ENCODE peak calls at places on chromosomes 2 and 18, in nine cellular contexts. U is mesenchymal stem cell; Y is left lung; O is cardiac muscle cell; Q is upper lobe of left lung; N is stomach; F is CD4-positive, alpha-beta memory T cell; E is effector memory CD4-positive, alpha-beta T cell; L is HAP-1. S is an unnamed sample.
A peak's percentile ranks its signal among the peaks of the same experiment; 100 is the strongest.

GRCh38 chr2:201500534-201500933 is 49.0 kb downstream of the STRADB start:
- DNase-seq in N (no peak), F (no peak), U (peak; percentile 27), O (no peak), L (no peak), E (no peak), Y (no peak), Q (no peak), S (no peak)

GRCh38 chr2:172307800-172308199 is 119.6 kb upstream of the ITGA6 start:
- DNase-seq in U (peak; percentile 25), N (peak; percentile 66), E (no peak), F (no peak), Y (no peak), L (peak; percentile 21), O (peak; percentile 11), Q (no peak), S (no peak)

GRCh38 chr2:38190542-38191218 is 114.7 kb upstream of the CYP1B1 start:
- DNase-seq in Q (no peak), Y (no peak), U (peak; percentile 64), L (no peak), F (no peak), N (no peak), O (no peak), E (no peak), S (no peak)

GRCh38 chr2:26300234-26300641 is 45.7 kb upstream of the SELENOI start:
- DNase-seq in N (peak; percentile 60), U (peak; percentile 42), Q (no peak), Y (no peak), L (peak; percentile 38), E (no peak), O (no peak), F (no peak), S (no peak)

GRCh38 chr2:223051580-223052375 is at the start of gene KCNE4:
- DNase-seq in E (no peak), L (no peak), F (no peak), Y (no peak), U (peak; percentile 90), N (peak; percentile 56), O (no peak), Q (no peak), S (no peak)

GRCh38 chr18:63438181-63438580 is 15.9 kb upstream of the VPS4B start:
- DNase-seq in E (no peak), O (no peak), L (no peak), U (no peak), F (no peak), Q (no peak), N (no peak), Y (no peak), S (no peak)

GRCh38 chr18:65359479-65359878 is 391.3 kb upstream of the CDH7 start:
- DNase-seq in O (peak; percentile 60), Q (no peak), F (no peak), Y (no peak), E (no peak), N (no peak), L (no peak), U (no peak), S (no peak)

GRCh38 chr2:26088038-26088643 is 54.3 kb downstream of the RAB10 start:
- DNase-seq in L (peak; percentile 35), Y (no peak), O (peak; percentile 17), U (peak; percentile 51), N (no peak), Q (no peak), F (peak; percentile 22), E (no peak), S (no peak)

GRCh38 chr2:140349695-140350094 is 1569.5 kb upstream of the NXPH2 start:
- DNase-seq in Y (no peak), N (no peak), F (no peak), E (no peak), Q (no peak), U (no peak), L (no peak), O (no peak), S (no peak)

GRCh38 chr2:181457741-181458425 is 697 bp downstream of the ITGA4 start:
- DNase-seq in E (peak; percentile 16), Y (peak; percentile 83), O (peak; percentile 50), U (peak; percentile 67), L (peak; percentile 69), F (no peak), Q (peak; percentile 58), N (peak; percentile 27), S (peak; percentile 46)

GRCh38 chr2:12824304-12824761 is 107.6 kb downstream of the TRIB2 start:
- DNase-seq in Y (no peak), L (no peak), Q (no peak), F (no peak), E (no peak), O (no peak), U (peak; percentile 69), N (no peak), S (no peak)

GRCh38 chr2:226898925-226899324 is 63.1 kb downstream of the RHBDD1 start:
- DNase-seq in U (no peak), N (no peak), O (no peak), Q (no peak), Y (no peak), E (no peak), L (no peak), F (no peak), S (no peak)

GRCh38 chr18:60965856-60966255 is 367.4 kb upstream of the CDH20 start:
- DNase-seq in O (no peak), E (no peak), N (no peak), U (no peak), Y (no peak), L (no peak), F (no peak), Q (no peak), S (no peak)

DNA sequence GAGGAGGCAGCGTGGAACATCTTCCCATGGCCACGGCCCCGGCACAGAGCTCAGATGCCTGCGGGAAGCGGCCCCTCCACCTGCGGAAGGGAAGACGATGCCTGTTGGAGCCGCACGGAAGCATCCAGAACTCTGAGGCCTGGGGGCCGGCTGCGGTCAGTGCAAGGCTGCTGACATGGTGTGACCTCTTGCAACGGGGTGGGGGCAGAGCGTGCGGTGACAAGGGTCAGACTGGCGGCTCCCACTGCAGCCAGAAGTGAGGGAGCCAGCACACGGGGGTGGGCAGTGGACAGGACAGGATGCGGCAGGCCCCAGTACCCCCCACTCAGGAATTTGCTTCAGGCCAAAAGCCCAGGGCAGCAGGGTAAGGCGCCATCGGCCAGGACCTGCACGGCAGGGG is 48.8 kb downstream of the SLC66A2 start:
- DNase-seq in L (no peak), O (no peak), Q (no peak), N (no peak), Y (peak; percentile 71), E (no peak), F (no peak), U (no peak), S (peak; percentile 17)
- H3K9me3 ChIP-seq in L (no peaks in the 10 kb centered on the region), O (no peaks in the 10 kb centered on the region), Q (no peaks in the 10 kb centered on the region), N (peaks cover 15% of the 10 kb centered on the region), Y (peaks cover 57% of the 10 kb centered on the region), E (no peaks in the 10 kb centered on the region), F (no peaks in the 10 kb centered on the region), U (peaks cover 16% of the 10 kb centered on the region), S (no peaks in the 10 kb centered on the region)

GRCh38 chr2:43274721-43275120 is 48.3 kb upstream of the ZFP36L2 start:
- DNase-seq in E (no peak), U (no peak), L (no peak), F (no peak), Y (no peak), O (no peak), N (no peak), Q (no peak), S (no peak)

GRCh38 chr2:43270930-43271615 is 44.7 kb upstream of the ZFP36L2 start:
- DNase-seq in U (peak; percentile 13), F (no peak), L (no peak), Y (no peak), Q (no peak), E (no peak), N (no peak), O (no peak), S (no peak)

GRCh38 chr2:43270461-43270860 is 44.1 kb upstream of the ZFP36L2 start:
- DNase-seq in Q (no peak), E (no peak), F (no peak), O (no peak), L (no peak), U (no peak), N (no peak), Y (no peak), S (no peak)

GRCh38 chr2:43274055-43274454 is 47.6 kb upstream of the ZFP36L2 start:
- DNase-seq in U (peak; percentile 40), E (no peak), Q (no peak), O (no peak), L (no peak), F (no peak), Y (no peak), N (no peak), S (no peak)

DNA sequence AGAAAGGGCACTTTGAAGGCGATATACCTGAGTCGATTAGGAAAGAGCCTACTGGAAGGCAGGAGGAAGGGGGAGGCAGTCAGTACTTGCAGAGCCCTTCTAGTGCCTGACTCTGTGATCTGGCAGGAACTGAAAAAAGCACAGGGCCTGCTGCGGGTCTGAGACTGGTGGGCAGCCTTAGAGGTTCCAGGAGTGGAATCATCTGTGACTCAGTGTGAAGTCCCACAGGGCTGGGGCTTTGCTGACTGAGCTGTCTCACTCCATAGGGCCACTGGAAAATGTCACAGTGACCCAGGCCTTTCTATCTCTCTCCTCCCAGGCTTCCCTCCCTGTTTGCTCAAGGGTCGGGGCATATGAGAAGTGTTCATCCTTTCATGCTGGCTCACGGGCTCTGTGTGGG is 47.1 kb upstream of the ZFP36L2 start:
- DNase-seq in F (no peak), Q (no peak), U (peak; percentile 89), Y (no peak), O (peak; percentile 28), N (no peak), E (no peak), L (no peak), S (no peak)
- H3K4me1 ChIP-seq in F (no peaks in the 10 kb centered on the region), Q (peaks cover 49% of the 10 kb centered on the region), U (peaks cover 40% of the 10 kb centered on the region), Y (peaks cover 21% of the 10 kb centered on the region), O (peaks cover 38% of the 10 kb centered on the region), N (peaks cover 42% of the 10 kb centered on the region), E (no peaks in the 10 kb centered on the region), L (no peaks in the 10 kb centered on the region), S (no peaks in the 10 kb centered on the region)

DNA sequence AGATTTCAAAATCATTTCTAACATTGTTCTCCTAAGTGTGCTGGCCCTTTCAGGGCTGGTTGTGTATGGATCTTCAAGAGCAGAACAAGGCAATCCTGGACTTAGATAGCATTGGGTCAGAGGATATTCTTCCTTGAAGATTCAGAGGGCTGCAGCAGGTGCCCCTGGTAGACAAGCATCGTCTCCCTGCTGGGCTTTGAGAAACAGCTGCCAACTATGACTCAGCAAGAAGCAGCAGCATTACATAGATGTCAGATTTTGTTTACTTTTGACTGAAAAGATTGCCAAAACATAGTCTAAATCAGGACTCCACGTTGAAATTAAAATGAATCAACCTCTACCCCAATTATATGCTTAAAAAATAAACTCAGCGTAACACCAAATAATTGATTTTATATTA is 618.8 kb downstream of the SOCS6 start:
- DNase-seq in N (no peak), F (no peak), Y (no peak), U (no peak), E (no peak), O (no peak), L (no peak), Q (no peak), S (no peak)
- H3K9me3 ChIP-seq in N (no peaks in the 10 kb centered on the region), F (no peaks in the 10 kb centered on the region), Y (peaks cover 7% of the 10 kb centered on the region), U (peaks cover 1% of the 10 kb centered on the region), E (no peaks in the 10 kb centered on the region), O (no peaks in the 10 kb centered on the region), L (no peaks in the 10 kb centered on the region), Q (no peaks in the 10 kb centered on the region), S (no peaks in the 10 kb centered on the region)

DNA sequence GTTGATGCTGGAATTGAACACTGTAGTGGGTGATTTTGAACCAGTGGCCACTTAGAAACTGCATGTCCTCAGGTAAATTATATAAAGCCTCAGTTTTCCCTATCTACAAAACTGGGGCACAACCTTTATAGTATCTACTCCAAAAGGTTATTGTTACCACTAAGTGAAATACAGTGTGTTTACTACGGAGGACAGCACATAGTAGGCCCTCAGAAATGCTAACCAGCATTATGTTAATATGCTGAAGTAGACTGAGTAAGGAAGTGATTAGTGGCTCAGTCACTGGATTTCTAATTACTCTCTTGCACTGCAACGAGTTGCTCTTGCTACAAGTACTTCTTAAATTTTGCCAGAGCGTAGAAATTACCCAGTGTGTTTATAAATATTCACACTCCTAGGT is 139.5 kb downstream of the HAUS1 start:
- DNase-seq in E (no peak), L (no peak), Q (no peak), N (no peak), Y (no peak), U (no peak), F (no peak), O (no peak), S (no peak)
- H3K4me1 ChIP-seq in E (no peaks in the 10 kb centered on the region), L (no peaks in the 10 kb centered on the region), Q (no peaks in the 10 kb centered on the region), N (no peaks in the 10 kb centered on the region), Y (no peaks in the 10 kb centered on the region), U (peaks cover 21% of the 10 kb centered on the region), F (peaks cover 26% of the 10 kb centered on the region), O (no peaks in the 10 kb centered on the region), S (no peaks in the 10 kb centered on the region)